ENCODE peak calls at places on chromosomes 4 and X, in four cellular contexts. N is A549, G is K562, T is HepG2. C is an unnamed sample.

GRCh38 chr4:126890383-126890782 is 742.4 kb upstream of the INTU start:
- DNase-seq in G (no peak), N (no peak), T (no peak), C (no peak)

GRCh38 chrX:112087545-112087944 is 5.0 kb upstream of the TRPC5 start:
- DNase-seq in N (no peak), G (no peak), T (no peak), C (no peak)

GRCh38 chr4:108172780-108173598 is 4.3 kb upstream of the LEF1 start:
- DNase-seq in T (peak), G (peak), N (no peak), C (peak)

GRCh38 chrX:153634236-153634635 is 12.8 kb upstream of the DUSP9 start:
- DNase-seq in G (no peak), N (no peak), T (no peak), C (no peak)

GRCh38 chr4:23135792-23136645 is 443.3 kb downstream of the GBA3 start:
- DNase-seq in N (peak), T (peak), G (peak), C (no peak)

GRCh38 chr4:156255205-156255604 is 301.5 kb upstream of the CTSO start:
- DNase-seq in G (no peak), T (no peak), N (no peak), C (no peak)

GRCh38 chrX:130669233-130669632 is 233.8 kb downstream of the ENOX2 start:
- DNase-seq in G (no peak), N (no peak), T (no peak), C (no peak)

GRCh38 chrX:133939655-133940054 is 45.7 kb downstream of the GPC3 start:
- DNase-seq in G (no peak), T (no peak), N (no peak), C (no peak)

GRCh38 chr4:26731342-26731741 is 129.3 kb upstream of the STIM2 start:
- DNase-seq in N (no peak), G (no peak), T (no peak), C (no peak)

GRCh38 chrX:51155157-51155556 is 177.5 kb upstream of the NUDT10 start:
- DNase-seq in G (no peak), N (no peak), T (no peak), C (no peak)

GRCh38 chr4:39312821-39313220 is 53.3 kb downstream of the RFC1 start:
- DNase-seq in N (no peak), T (no peak), G (no peak), C (no peak)

GRCh38 chrX:105323951-105324350 is 103.5 kb upstream of the TEX13A start:
- DNase-seq in T (no peak), G (no peak), N (no peak), C (no peak)

GRCh38 chr4:39706334-39706733 is 8.4 kb downstream of the UBE2K start:
- DNase-seq in G (no peak), T (peak), N (peak), C (peak)

GRCh38 chr4:184344899-184345572 is 127.4 kb upstream of the ENPP6 start:
- DNase-seq in G (no peak), N (no peak), T (no peak), C (no peak)

GRCh38 chrX:20432048-20432447 is 165.3 kb upstream of the RPS6KA3 start:
- DNase-seq in G (no peak), T (no peak), N (peak), C (no peak)

GRCh38 chrX:124737771-124738170 is 391.4 kb downstream of the SH2D1A start:
- DNase-seq in N (no peak), G (no peak), T (no peak), C (no peak)

GRCh38 chr4:30725562-30725961 is 5.4 kb downstream of the PCDH7 start:
- DNase-seq in T (no peak), N (no peak), G (no peak), C (no peak)

GRCh38 chr4:123350191-123350544 is 46.4 kb upstream of the SPRY1 start:
- DNase-seq in G (peak), N (peak), T (peak), C (no peak)

GRCh38 chr4:40576651-40577480 is 52.8 kb downstream of the RBM47 start:
- DNase-seq in G (no peak), T (peak), N (peak), C (no peak)

GRCh38 chrX:42151808-42152207 is 228.5 kb upstream of the CASK start:
- DNase-seq in T (no peak), G (no peak), N (no peak), C (no peak)

GRCh38 chrX:43504394-43504793 is 151.7 kb upstream of the MAOA start:
- DNase-seq in N (no peak), T (no peak), G (no peak), C (no peak)

GRCh38 chrX:97401154-97401553 is 517.4 kb downstream of the RPA4 start:
- DNase-seq in G (no peak), T (peak), N (peak), C (no peak)

GRCh38 chrX:36908801-36909403 is 99.3 kb upstream of the FAM47C start:
- DNase-seq in G (peak), T (peak), N (peak), C (no peak)

GRCh38 chrX:68941385-68941952 is 112.6 kb downstream of the EFNB1 start:
- DNase-seq in N (no peak), G (no peak), T (no peak), C (no peak)

GRCh38 chrX:96244955-96245354 is 439.7 kb upstream of the DIAPH2 start:
- DNase-seq in T (peak), G (no peak), N (no peak), C (no peak)

DNA sequence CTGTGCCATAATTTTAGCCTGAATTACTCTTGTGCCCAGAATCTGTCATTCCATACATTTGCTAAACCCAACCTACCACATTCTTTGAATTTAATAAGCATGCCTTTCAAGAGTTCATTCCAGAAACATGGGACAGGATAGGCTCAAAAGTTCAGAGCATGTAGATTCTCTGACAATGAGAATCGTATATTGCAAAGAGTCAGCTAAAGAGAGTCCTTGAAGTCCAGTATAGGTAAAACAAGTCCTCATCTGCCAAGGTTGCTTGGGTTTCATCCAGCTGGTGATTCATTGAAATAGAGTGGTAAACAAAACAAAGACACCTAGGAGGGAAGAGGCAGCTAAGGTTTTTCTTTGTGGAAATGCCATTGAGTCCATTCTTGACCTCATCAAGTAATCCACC is 249.3 kb upstream of the DIPK2B start:
- DNase-seq in T (no peak), G (no peak), N (no peak), C (no peak)
- TF ChIP-seq PHF8 in T (no peak), G (no peak), N (no peak), C (no peak)

GRCh38 chr4:6410664-6411063 is 61.8 kb downstream of the PPP2R2C start:
- DNase-seq in G (no peak), T (no peak), N (no peak), C (no peak)
- TF ChIP-seq PHF8 in G (no peak), T (no peak), N (no peak), C (no peak)

GRCh38 chr4:14880805-14881204 is 121.5 kb upstream of the CPEB2 start:
- DNase-seq in N (no peak), T (no peak), G (no peak), C (no peak)

GRCh38 chr4:14883166-14883565 is 119.1 kb upstream of the CPEB2 start:
- DNase-seq in T (no peak), N (no peak), G (no peak), C (no peak)

GRCh38 chr4:14877246-14878220 is 124.7 kb upstream of the CPEB2 start:
- DNase-seq in G (no peak), T (no peak), N (no peak), C (no peak)

GRCh38 chr4:14878681-14879080 is 123.6 kb upstream of the CPEB2 start:
- DNase-seq in N (no peak), T (no peak), G (no peak), C (no peak)

DNA sequence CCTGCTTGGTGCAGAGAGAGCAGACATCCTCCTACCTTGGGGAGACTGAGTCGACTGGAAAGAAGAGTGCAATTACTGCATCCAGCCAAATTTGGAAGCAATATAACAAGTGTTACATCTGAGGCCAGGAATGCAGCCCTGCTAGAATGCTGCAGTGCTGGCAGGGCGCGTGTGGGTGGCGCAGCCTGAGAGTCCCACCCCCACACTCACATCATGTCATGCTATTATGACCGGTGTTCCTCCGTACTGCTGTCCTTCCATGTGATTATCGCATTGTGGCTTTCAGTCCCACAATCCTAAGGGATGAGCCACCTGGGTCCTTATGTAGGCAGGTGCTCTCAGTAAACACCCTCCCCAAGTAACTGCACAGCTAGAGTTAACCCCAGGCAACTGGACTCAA is 122.6 kb upstream of the CPEB2 start:
- DNase-seq in T (no peak), N (no peak), G (no peak), C (no peak)
- TF ChIP-seq PHF8 in T (no peak), N (no peak), G (no peak), C (no peak)

DNA sequence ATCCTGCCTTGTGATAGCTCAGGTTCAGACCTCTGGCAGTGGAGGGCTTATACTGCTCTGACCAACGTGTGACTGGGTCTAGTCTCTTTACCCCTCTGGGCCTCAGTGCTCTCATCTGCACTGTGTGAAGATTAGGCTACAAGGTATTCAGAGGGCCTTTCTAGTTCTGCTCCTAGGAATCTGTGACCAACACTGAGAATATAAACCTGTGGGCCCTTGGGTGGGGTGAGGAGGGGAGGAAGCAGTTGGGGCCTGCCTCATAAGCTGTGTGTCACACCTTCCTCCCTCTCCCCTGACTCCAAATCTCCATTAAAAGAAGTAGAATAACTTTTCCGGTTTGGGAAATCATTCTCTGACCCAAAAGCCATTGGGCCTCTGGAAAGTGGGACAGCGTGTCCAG is 66.3 kb upstream of the MSN start:
- DNase-seq in N (no peak), T (no peak), G (no peak), C (no peak)
- TF ChIP-seq PHF8 in N (no peak), T (no peak), G (no peak), C (no peak)